ENCODE peak calls at places on chromosomes 6 and 20, in eight cellular contexts. T, M, K, B, H, X, L and O are unnamed samples.

GRCh38 chr6:12010635-12011275 is 1.4 kb upstream of the HIVEP1 start:
- DNase-seq in T (peak; percentile 57), M (no peak), K (no peak), B (peak; percentile 66), H (peak; percentile 85), X (no peak), L (no peak), O (no peak)

GRCh38 chr6:134724653-134725340 is 225.1 kb downstream of the ALDH8A1 start:
- DNase-seq in T (no peak), M (no peak), K (no peak), B (peak; percentile 32), H (no peak), X (peak; percentile 78), L (no peak), O (peak; percentile 92)

GRCh38 chr6:67450641-67451040 is 1184.4 kb upstream of the ADGRB3 start:
- DNase-seq in T (no peak), M (no peak), K (no peak), B (no peak), H (no peak), X (no peak), L (no peak), O (no peak)

GRCh38 chr6:140276719-140277118 is 902.3 kb upstream of the CITED2 start:
- DNase-seq in T (no peak), M (no peak), K (no peak), B (no peak), H (no peak), X (no peak), L (no peak), O (no peak)

GRCh38 chr20:53032021-53033001 is 60.2 kb downstream of the TSHZ2 start:
- DNase-seq in T (no peak), M (no peak), K (no peak), B (no peak), H (no peak), X (peak; percentile 0), L (no peak), O (peak; percentile 89)

GRCh38 chr6:165987483-165988305 is 180.0 kb downstream of the TBXT start:
- DNase-seq in T (peak; percentile 51), M (no peak), K (no peak), B (peak; percentile 86), H (peak; percentile 73), X (peak; percentile 91), L (no peak), O (peak; percentile 94)

GRCh38 chr6:134035823-134036296 is 16.6 kb downstream of the SLC2A12 start:
- DNase-seq in T (no peak), M (no peak), K (no peak), B (peak; percentile 62), H (no peak), X (peak; percentile 35), L (no peak), O (no peak)

GRCh38 chr20:57653546-57653900 is 33.3 kb upstream of the ZBP1 start:
- DNase-seq in T (peak; percentile 2), M (no peak), K (no peak), B (no peak), H (peak; percentile 51), X (no peak), L (no peak), O (no peak)

GRCh38 chr6:11778042-11778441 is 561 bp downstream of the ADTRP start:
- DNase-seq in T (no peak), M (no peak), K (no peak), B (no peak), H (no peak), X (no peak), L (no peak), O (no peak)

GRCh38 chr6:143253630-143254029 is 192.9 kb downstream of the AIG1 start:
- DNase-seq in T (no peak), M (no peak), K (no peak), B (no peak), H (no peak), X (peak; percentile 6), L (no peak), O (peak; percentile 31)

GRCh38 chr6:105318660-105319059 is 84.2 kb downstream of the PREP start:
- DNase-seq in T (no peak), M (no peak), K (no peak), B (no peak), H (no peak), X (peak; percentile 59), L (no peak), O (no peak)

GRCh38 chr6:74519172-74519571 is 686.7 kb downstream of the COL12A1 start:
- DNase-seq in T (no peak), M (no peak), K (no peak), B (no peak), H (no peak), X (peak; percentile 85), L (peak; percentile 31), O (peak; percentile 66)

GRCh38 chr6:66771626-66772025 is 1064.6 kb upstream of the EYS start:
- DNase-seq in T (no peak), M (no peak), K (no peak), B (no peak), H (no peak), X (peak; percentile 80), L (no peak), O (no peak)

GRCh38 chr20:41150664-41151063 is 13.3 kb downstream of the PLCG1 start:
- DNase-seq in T (peak; percentile 61), M (no peak), K (peak; percentile 32), B (no peak), H (no peak), X (no peak), L (no peak), O (no peak)

GRCh38 chr20:17620371-17621228 is 50.7 kb downstream of the DSTN start:
- DNase-seq in T (no peak), M (no peak), K (no peak), B (no peak), H (peak; percentile 53), X (no peak), L (no peak), O (no peak)

GRCh38 chr6:139641412-139641811 is 267.0 kb upstream of the CITED2 start:
- DNase-seq in T (no peak), M (no peak), K (no peak), B (no peak), H (no peak), X (no peak), L (no peak), O (no peak)

GRCh38 chr6:39228111-39228971 is 934 bp downstream of the KCNK5 start:
- DNase-seq in T (no peak), M (no peak), K (no peak), B (no peak), H (no peak), X (no peak), L (no peak), O (no peak)